ENCODE peak calls at places on chromosomes 6 and 20, in four cellular contexts. M is pons, V is HEK293T, B is BE2C. T is an unnamed sample.

GRCh38 chr6:169632841-169633240 is 69.0 kb downstream of the WDR27 start:
- DNase-seq in M (no peak), V (no peak), B (no peak), T (no peak)

GRCh38 chr20:37615507-37616425 is 78.1 kb upstream of the CTNNBL1 start:
- DNase-seq in M (no peak), V (peak; percentile 64), B (peak; percentile 62), T (no peak)

GRCh38 chr6:42366011-42366705 is 85.6 kb downstream of the TRERF1 start:
- DNase-seq in V (no peak), M (no peak), B (no peak), T (no peak)

GRCh38 chr20:36030143-36030542 is 61.8 kb downstream of the CNBD2 start:
- DNase-seq in B (no peak), V (no peak), M (no peak), T (no peak)

GRCh38 chr6:139371421-139372253 is 2.8 kb downstream of the CITED2 start:
- DNase-seq in B (no peak), V (no peak), M (no peak), T (peak; percentile 38)

GRCh38 chr6:156912431-156912830 is 135.3 kb downstream of the ARID1B start:
- DNase-seq in M (peak; percentile 58), V (no peak), B (peak; percentile 26), T (peak; percentile 46)

GRCh38 chr6:109867009-109867969 is 110.8 kb upstream of the GPR6 start:
- DNase-seq in B (peak; percentile 56), V (no peak), M (peak; percentile 94), T (peak; percentile 81)

GRCh38 chr6:36808634-36809033 is 30.6 kb downstream of the CPNE5 start:
- DNase-seq in M (no peak), V (no peak), B (no peak), T (no peak)

GRCh38 chr6:31163922-31164321 is 5.5 kb downstream of the TCF19 start:
- DNase-seq in V (no peak), B (no peak), M (no peak), T (no peak)

GRCh38 chr20:42218566-42218965 is 600.4 kb upstream of the CHD6 start:
- DNase-seq in M (no peak), V (no peak), B (no peak), T (no peak)

GRCh38 chr6:109393882-109394281 is 11.6 kb upstream of the CD164 start:
- DNase-seq in M (no peak), B (no peak), V (no peak), T (no peak)

GRCh38 chr6:163355471-163355991 is 59.0 kb upstream of the QKI start:
- DNase-seq in V (no peak), M (peak; percentile 82), B (no peak), T (peak; percentile 14)

T was measured in G401.